ENCODE peak calls at places on chromosomes 11 and 22, in eight cellular contexts. V is nucleus accumbens, R is GM20000, U is LoVo, C is EH, S is ACHN, L is HFF-Myc, I is DMS53. J is an unnamed sample.

GRCh38 chr11:119474682-119475596 is 52.0 kb upstream of the THY1 start:
- DNase-seq in V (peak; percentile 66), R (peak; percentile 77), U (peak; percentile 16), C (peak; percentile 82), S (peak; percentile 62), L (peak; percentile 56), I (peak; percentile 77), J (peak; percentile 77)

GRCh38 chr22:22856885-22857606 is 30.6 kb upstream of the IGLL5 start:
- DNase-seq in V (no peak), R (no peak), U (no peak), C (no peak), S (no peak), L (no peak), I (no peak), J (no peak)

GRCh38 chr11:119685073-119685746 is 43.8 kb downstream of the NECTIN1 start:
- DNase-seq in V (no peak), R (no peak), U (no peak), C (no peak), S (no peak), L (no peak), I (no peak), J (no peak)

GRCh38 chr11:34863048-34863447 is 53.1 kb downstream of the APIP start:
- DNase-seq in V (no peak), R (no peak), U (no peak), C (no peak), S (no peak), L (no peak), I (no peak), J (no peak)

GRCh38 chr22:38468761-38469305 is 937 bp downstream of the KDELR3 start:
- DNase-seq in V (no peak), R (peak; percentile 29), U (no peak), C (no peak), S (no peak), L (no peak), I (no peak), J (no peak)

GRCh38 chr11:35678975-35679374 is 16.4 kb downstream of the TRIM44 start:
- DNase-seq in V (no peak), R (no peak), U (no peak), C (no peak), S (no peak), L (no peak), I (no peak), J (no peak)

GRCh38 chr22:49826603-49827306 is 918 bp downstream of the BRD1 start:
- DNase-seq in V (peak; percentile 30), R (peak; percentile 54), U (no peak), C (peak; percentile 49), S (peak; percentile 14), L (no peak), I (peak; percentile 57), J (peak; percentile 56)

GRCh38 chr11:128905345-128906184 is 14.4 kb downstream of the KCNJ5 start:
- DNase-seq in V (peak; percentile 40), R (peak; percentile 70), U (peak; percentile 65), C (peak; percentile 49), S (peak; percentile 67), L (no peak), I (peak; percentile 90), J (peak; percentile 28)

GRCh38 chr11:35525501-35526175 is at the start of gene PAMR1:
- DNase-seq in V (no peak), R (peak; percentile 21), U (no peak), C (peak; percentile 82), S (peak; percentile 33), L (no peak), I (peak; percentile 19), J (peak; percentile 93)

GRCh38 chr22:38316340-38317236 is 645 bp downstream of the CSNK1E start:
- DNase-seq in V (peak; percentile 63), R (peak; percentile 83), U (no peak), C (peak; percentile 68), S (peak; percentile 43), L (no peak), I (peak; percentile 46), J (peak; percentile 65)

GRCh38 chr11:32231909-32232493 is 141.1 kb downstream of the RCN1 start:
- DNase-seq in V (no peak), R (peak; percentile 44), U (peak; percentile 6), C (peak; percentile 25), S (peak; percentile 29), L (peak; percentile 0), I (peak; percentile 60), J (peak; percentile 62)

GRCh38 chr11:15845261-15845660 is 511.1 kb downstream of the SOX6 start:
- DNase-seq in V (peak; percentile 23), R (no peak), U (no peak), C (no peak), S (no peak), L (no peak), I (no peak), J (no peak)

GRCh38 chr11:46072172-46072964 is 48.9 kb downstream of the PHF21A start:
- DNase-seq in V (no peak), R (no peak), U (no peak), C (no peak), S (no peak), L (no peak), I (no peak), J (no peak)

GRCh38 chr11:290621-291231 is 1.8 kb downstream of the PGGHG start:
- DNase-seq in V (no peak), R (no peak), U (no peak), C (no peak), S (no peak), L (no peak), I (no peak), J (no peak)

GRCh38 chr22:22720201-22720723 is 75.8 kb downstream of the GGTLC2 start:
- DNase-seq in V (no peak), R (peak; percentile 72), U (no peak), C (peak; percentile 55), S (peak; percentile 59), L (peak; percentile 21), I (peak; percentile 51), J (peak; percentile 79)

GRCh38 chr22:49983148-49984042 is 22.8 kb downstream of the PIM3 start:
- DNase-seq in V (no peak), R (peak; percentile 61), U (no peak), C (no peak), S (no peak), L (no peak), I (peak; percentile 25), J (no peak)

GRCh38 chr22:27799334-27800249 is 2.0 kb downstream of the MN1 start:
- DNase-seq in V (no peak), R (no peak), U (no peak), C (peak; percentile 36), S (peak; percentile 8), L (no peak), I (no peak), J (peak; percentile 25)

GRCh38 chr11:135027461-135027860 is 615.4 kb upstream of the B3GAT1 start:
- DNase-seq in V (no peak), R (peak; percentile 22), U (peak; percentile 30), C (peak; percentile 36), S (peak; percentile 31), L (no peak), I (peak; percentile 32), J (peak; percentile 75)

GRCh38 chr11:76685237-76685636 is 14.7 kb upstream of the LRRC32 start:
- DNase-seq in V (no peak), R (no peak), U (no peak), C (no peak), S (no peak), L (no peak), I (no peak), J (no peak)

GRCh38 chr22:42799462-42800405 is 57.3 kb downstream of the ARFGAP3 start:
- DNase-seq in V (no peak), R (no peak), U (no peak), C (peak; percentile 30), S (no peak), L (no peak), I (peak; percentile 64), J (no peak)

GRCh38 chr11:118646393-118646792 is 33.1 kb downstream of the TREH start:
- DNase-seq in V (no peak), R (no peak), U (no peak), C (no peak), S (no peak), L (no peak), I (no peak), J (no peak)

GRCh38 chr11:94325681-94326080 is 21.3 kb downstream of the IZUMO1R start:
- DNase-seq in V (no peak), R (peak; percentile 72), U (no peak), C (peak; percentile 34), S (peak; percentile 47), L (no peak), I (peak; percentile 72), J (peak; percentile 70)

GRCh38 chr22:38203090-38203810 is 1.5 kb downstream of the MAFF start:
- DNase-seq in V (no peak), R (peak; percentile 66), U (peak; percentile 43), C (peak; percentile 59), S (peak; percentile 54), L (no peak), I (peak; percentile 68), J (peak; percentile 60)

GRCh38 chr22:33957086-33957485 is 36.8 kb upstream of the LARGE1 start:
- DNase-seq in V (no peak), R (no peak), U (no peak), C (no peak), S (no peak), L (no peak), I (no peak), J (no peak)

GRCh38 chr11:98495016-98495415 is 525.7 kb upstream of the CNTN5 start:
- DNase-seq in V (no peak), R (no peak), U (no peak), C (no peak), S (no peak), L (no peak), I (no peak), J (no peak)

GRCh38 chr22:46935506-46936377 is 173.3 kb downstream of the TBC1D22A start:
- DNase-seq in V (no peak), R (no peak), U (peak; percentile 2), C (no peak), S (no peak), L (no peak), I (no peak), J (peak; percentile 20)

GRCh38 chr11:117217141-117217609 is 14.7 kb downstream of the PCSK7 start:
- DNase-seq in V (no peak), R (no peak), U (no peak), C (peak; percentile 84), S (no peak), L (no peak), I (no peak), J (peak; percentile 51)

GRCh38 chr11:20131744-20132666 is 28.3 kb downstream of the DBX1 start:
- DNase-seq in V (peak; percentile 44), R (peak; percentile 57), U (peak; percentile 47), C (peak; percentile 71), S (peak; percentile 47), L (no peak), I (peak; percentile 83), J (peak; percentile 73)

GRCh38 chr22:36963302-36963701 is 49.9 kb downstream of the CSF2RB start:
- DNase-seq in V (no peak), R (no peak), U (no peak), C (no peak), S (no peak), L (no peak), I (no peak), J (no peak)

GRCh38 chr11:72179804-72180396 is 12.0 kb upstream of the FOLR1 start:
- DNase-seq in V (no peak), R (no peak), U (no peak), C (peak; percentile 61), S (peak; percentile 20), L (no peak), I (no peak), J (no peak)

GRCh38 chr11:123543796-123544195 is 110.6 kb downstream of the SCN3B start:
- DNase-seq in V (no peak), R (no peak), U (no peak), C (peak; percentile 92), S (no peak), L (no peak), I (peak; percentile 9), J (peak; percentile 25)

GRCh38 chr11:128824199-128825049 is 42.7 kb downstream of the KCNJ1 start:
- DNase-seq in V (no peak), R (no peak), U (no peak), C (no peak), S (no peak), L (no peak), I (peak; percentile 34), J (peak; percentile 24)